ENCODE peak calls at places on chromosomes 11 and 22, in eight cellular contexts. L, I, Y, X, R, T, A and O are unnamed samples.

GRCh38 chr11:94525933-94526332 is 13.7 kb downstream of the C11orf97 start:
- DNase-seq in L (no peak), I (peak; percentile 54), Y (no peak), X (no peak), R (no peak), T (peak; percentile 66), A (peak; percentile 65), O (no peak)

GRCh38 chr11:72700026-72700610 is 25.9 kb upstream of the PDE2A start:
- DNase-seq in L (no peak), I (no peak), Y (no peak), X (no peak), R (no peak), T (no peak), A (no peak), O (no peak)

GRCh38 chr11:10861799-10862198 is 3.9 kb upstream of the ZBED5 start:
- DNase-seq in L (no peak), I (no peak), Y (no peak), X (no peak), R (no peak), T (no peak), A (no peak), O (no peak)

GRCh38 chr11:71103266-71103665 is 149.1 kb downstream of the SHANK2 start:
- DNase-seq in L (no peak), I (no peak), Y (no peak), X (no peak), R (no peak), T (peak; percentile 91), A (peak; percentile 66), O (no peak)

GRCh38 chr11:111737877-111738205 is 28.3 kb downstream of the PPP2R1B start:
- DNase-seq in L (no peak), I (no peak), Y (no peak), X (no peak), R (no peak), T (no peak), A (no peak), O (peak; percentile 16)

GRCh38 chr11:72061739-72062396 is 18.5 kb downstream of the NUMA1 start:
- DNase-seq in L (no peak), I (no peak), Y (no peak), X (no peak), R (no peak), T (no peak), A (no peak), O (no peak)

GRCh38 chr11:27995082-27995481 is 112.9 kb downstream of the KIF18A start:
- DNase-seq in L (no peak), I (no peak), Y (no peak), X (no peak), R (no peak), T (no peak), A (no peak), O (no peak)

GRCh38 chr22:25420925-25421904 is 143.3 kb upstream of the GRK3 start:
- DNase-seq in L (no peak), I (no peak), Y (peak; percentile 19), X (no peak), R (no peak), T (no peak), A (no peak), O (no peak)

GRCh38 chr11:74057251-74058151 is 48.6 kb upstream of the UCP3 start:
- DNase-seq in L (no peak), I (no peak), Y (no peak), X (peak; percentile 2), R (no peak), T (no peak), A (no peak), O (no peak)

GRCh38 chr22:20406686-20407408 is 12.9 kb downstream of the ZNF74 start:
- DNase-seq in L (no peak), I (no peak), Y (no peak), X (no peak), R (no peak), T (no peak), A (no peak), O (no peak)

GRCh38 chr11:16527525-16528246 is 171.3 kb upstream of the SOX6 start:
- DNase-seq in L (no peak), I (no peak), Y (no peak), X (no peak), R (no peak), T (no peak), A (no peak), O (no peak)

GRCh38 chr11:36631704-36632287 is 33.8 kb upstream of the RAG2 start:
- DNase-seq in L (no peak), I (no peak), Y (no peak), X (no peak), R (no peak), T (no peak), A (no peak), O (no peak)

GRCh38 chr11:72079776-72080325 is 491 bp downstream of the NUMA1 start:
- DNase-seq in L (no peak), I (no peak), Y (no peak), X (no peak), R (no peak), T (peak; percentile 68), A (peak; percentile 34), O (peak; percentile 18)

GRCh38 chr11:64803163-64803845 is at the start of gene MAP4K2:
- DNase-seq in L (peak; percentile 97), I (peak; percentile 87), Y (peak; percentile 86), X (peak; percentile 64), R (no peak), T (peak; percentile 87), A (peak; percentile 88), O (peak; percentile 73)
- TF ChIP-seq POLR2A in L (no peak), I (no peak), Y (no peak), X (no peak), R (no peak), T (no peak), A (no peak), O (peak; percentile 21)

GRCh38 chr22:46272196-46272595 is 4.4 kb downstream of the TTC38 start:
- DNase-seq in L (no peak), I (no peak), Y (no peak), X (no peak), R (no peak), T (no peak), A (no peak), O (no peak)

GRCh38 chr22:46262449-46263207 is 515 bp downstream of the PKDREJ start:
- DNase-seq in L (no peak), I (no peak), Y (no peak), X (no peak), R (no peak), T (no peak), A (peak; percentile 61), O (peak; percentile 32)

GRCh38 chr22:46269564-46269963 is 1.8 kb downstream of the TTC38 start:
- DNase-seq in L (no peak), I (no peak), Y (no peak), X (no peak), R (no peak), T (no peak), A (no peak), O (no peak)

GRCh38 chr22:46263208-46263575 is at the start of gene PKDREJ:
- DNase-seq in L (no peak), I (no peak), Y (no peak), X (no peak), R (no peak), T (no peak), A (no peak), O (no peak)

GRCh38 chr22:46267431-46268279 is at the start of gene TTC38:
- DNase-seq in L (peak; percentile 97), I (peak; percentile 85), Y (peak; percentile 87), X (peak; percentile 75), R (no peak), T (peak; percentile 92), A (peak; percentile 96), O (peak; percentile 96)
- TF ChIP-seq POLR2A in L (no peak), I (no peak), Y (peak; percentile 56), X (peak; percentile 80), R (no peak), T (peak; percentile 67), A (peak; percentile 59), O (peak; percentile 71)

GRCh38 chr11:123057604-123058305 is 4.2 kb downstream of the HSPA8 start:
- DNase-seq in L (no peak), I (no peak), Y (peak; percentile 22), X (no peak), R (no peak), T (no peak), A (no peak), O (no peak)

GRCh38 chr11:123056835-123057491 is 5.0 kb downstream of the HSPA8 start:
- DNase-seq in L (no peak), I (no peak), Y (peak; percentile 40), X (no peak), R (no peak), T (no peak), A (no peak), O (no peak)

GRCh38 chr11:123055132-123055924 is 6.6 kb downstream of the HSPA8 start:
- DNase-seq in L (no peak), I (no peak), Y (peak; percentile 66), X (no peak), R (no peak), T (no peak), A (no peak), O (no peak)

GRCh38 chr11:123054301-123055065 is 7.5 kb downstream of the HSPA8 start:
- DNase-seq in L (no peak), I (no peak), Y (peak; percentile 88), X (peak; percentile 56), R (no peak), T (peak; percentile 44), A (peak; percentile 54), O (no peak)

GRCh38 chr11:123052884-123053721 is 8.8 kb downstream of the HSPA8 start:
- DNase-seq in L (no peak), I (no peak), Y (peak; percentile 53), X (no peak), R (no peak), T (no peak), A (no peak), O (no peak)
- TF ChIP-seq POLR2A in L (no peak), I (no peak), Y (no peak), X (no peak), R (no peak), T (no peak), A (no peak), O (no peak)

DNA sequence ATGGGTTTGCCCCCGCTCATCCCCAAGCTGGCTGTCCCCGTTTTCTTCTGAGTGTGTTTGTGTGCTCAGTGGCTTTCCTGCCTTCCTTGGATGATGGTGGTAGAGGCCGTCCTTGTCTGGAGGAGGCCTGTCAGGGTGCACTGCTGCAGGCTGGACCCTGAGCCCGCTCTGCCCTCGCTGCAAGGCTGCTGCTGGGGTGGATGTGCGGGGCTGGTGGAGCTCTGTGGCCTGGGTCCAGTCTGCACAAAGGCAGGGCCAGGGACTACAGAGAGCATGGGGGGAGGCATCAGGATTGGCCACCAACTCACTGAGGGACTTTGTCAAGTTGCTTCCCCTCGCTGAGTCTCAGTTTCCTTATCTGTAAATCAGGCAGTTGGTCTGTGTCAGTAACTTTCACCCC is 275.0 kb downstream of the KIRREL3 start:
- DNase-seq in L (no peak), I (no peak), Y (no peak), X (no peak), R (no peak), T (no peak), A (no peak), O (no peak)
- TF ChIP-seq POLR2A in L (no peak), I (no peak), Y (no peak), X (no peak), R (no peak), T (no peak), A (no peak), O (no peak)